ENCODE peak calls at places on chromosome 16, in five cellular contexts. A is RWPE2, O is SK-N-SH, F is AG04450, H is neural progenitor cell. W is an unnamed sample.

GRCh38 chr16:48540222-48540900 is 69.6 kb downstream of the N4BP1 start:
- DNase-seq in A (no peak), O (no peak), F (no peak), H (no peak), W (no peak)

GRCh38 chr16:75803753-75804152 is 77.5 kb upstream of the CPHXL start:
- DNase-seq in A (no peak), O (no peak), F (no peak), H (no peak), W (no peak)

GRCh38 chr16:10122546-10122945 is 59.7 kb downstream of the GRIN2A start:
- DNase-seq in A (no peak), O (peak), F (no peak), H (peak), W (no peak)

GRCh38 chr16:11085025-11085485 is 140.7 kb downstream of the CLEC16A start:
- DNase-seq in A (no peak), O (peak), F (no peak), H (peak), W (no peak)

GRCh38 chr16:35154627-35155026 is 1695.2 kb downstream of the TP53TG3F start:
- DNase-seq in A (no peak), O (no peak), F (no peak), H (no peak), W (no peak)

GRCh38 chr16:75043175-75043937 is 44.5 kb downstream of the ZNRF1 start:
- DNase-seq in A (no peak), O (peak), F (no peak), H (no peak), W (no peak)

GRCh38 chr16:17467923-17468540 is 2.7 kb downstream of the XYLT1 start:
- DNase-seq in A (no peak), O (peak), F (peak), H (peak), W (peak)

GRCh38 chr16:1965610-1966009 is 984 bp upstream of the RPS2 start:
- DNase-seq in A (no peak), O (no peak), F (no peak), H (no peak), W (no peak)

GRCh38 chr16:75401697-75402096 is 31.6 kb downstream of the CFDP1 start:
- DNase-seq in A (no peak), O (no peak), F (no peak), H (no peak), W (no peak)

GRCh38 chr16:14097182-14097951 is 26.2 kb downstream of the MRTFB start:
- DNase-seq in A (no peak), O (no peak), F (no peak), H (peak), W (no peak)

GRCh38 chr16:1077877-1078578 is 5.5 kb downstream of the SSTR5 start:
- DNase-seq in A (no peak), O (no peak), F (no peak), H (no peak), W (no peak)

GRCh38 chr16:12096162-12096781 is 119.7 kb downstream of the SNX29 start:
- DNase-seq in A (peak), O (no peak), F (no peak), H (no peak), W (no peak)

GRCh38 chr16:30997000-30997886 is 12.2 kb downstream of the HSD3B7 start:
- DNase-seq in A (peak), O (peak), F (no peak), H (peak), W (peak)

GRCh38 chr16:595942-596735 is 6.3 kb downstream of the RAB40C start:
- DNase-seq in A (peak), O (no peak), F (no peak), H (no peak), W (peak)

GRCh38 chr16:28264656-28265055 is 27.7 kb upstream of the SBK1 start:
- DNase-seq in A (no peak), O (no peak), F (no peak), H (no peak), W (peak)

GRCh38 chr16:282491-282890 is 473 bp upstream of the PDIA2 start:
- DNase-seq in A (no peak), O (no peak), F (no peak), H (no peak), W (no peak)

GRCh38 chr16:64182985-64183384 is 938.9 kb downstream of the CDH11 start:
- DNase-seq in A (no peak), O (no peak), F (no peak), H (no peak), W (no peak)

GRCh38 chr16:27251561-27252205 is 16.9 kb downstream of the NSMCE1 start:
- DNase-seq in A (no peak), O (no peak), F (no peak), H (no peak), W (no peak)

GRCh38 chr16:180921-181667 is 835 bp downstream of the HBQ1 start:
- DNase-seq in A (no peak), O (peak), F (no peak), H (peak), W (peak)

GRCh38 chr16:75376475-75376907 is 56.8 kb downstream of the CFDP1 start:
- DNase-seq in A (peak), O (no peak), F (no peak), H (no peak), W (no peak)

GRCh38 chr16:31128711-31129567 is 6.6 kb downstream of the PRSS8 start:
- DNase-seq in A (no peak), O (no peak), F (no peak), H (no peak), W (no peak)

GRCh38 chr16:81555660-81556059 is 111.1 kb downstream of the CMIP start:
- DNase-seq in A (no peak), O (no peak), F (no peak), H (no peak), W (no peak)

GRCh38 chr16:81554993-81555392 is 110.4 kb downstream of the CMIP start:
- DNase-seq in A (no peak), O (no peak), F (no peak), H (no peak), W (no peak)

GRCh38 chr16:81553080-81553813 is 108.6 kb downstream of the CMIP start:
- DNase-seq in A (no peak), O (peak), F (no peak), H (no peak), W (no peak)

GRCh38 chr16:81552743-81553079 is 108.1 kb downstream of the CMIP start:
- DNase-seq in A (no peak), O (no peak), F (no peak), H (no peak), W (no peak)

DNA sequence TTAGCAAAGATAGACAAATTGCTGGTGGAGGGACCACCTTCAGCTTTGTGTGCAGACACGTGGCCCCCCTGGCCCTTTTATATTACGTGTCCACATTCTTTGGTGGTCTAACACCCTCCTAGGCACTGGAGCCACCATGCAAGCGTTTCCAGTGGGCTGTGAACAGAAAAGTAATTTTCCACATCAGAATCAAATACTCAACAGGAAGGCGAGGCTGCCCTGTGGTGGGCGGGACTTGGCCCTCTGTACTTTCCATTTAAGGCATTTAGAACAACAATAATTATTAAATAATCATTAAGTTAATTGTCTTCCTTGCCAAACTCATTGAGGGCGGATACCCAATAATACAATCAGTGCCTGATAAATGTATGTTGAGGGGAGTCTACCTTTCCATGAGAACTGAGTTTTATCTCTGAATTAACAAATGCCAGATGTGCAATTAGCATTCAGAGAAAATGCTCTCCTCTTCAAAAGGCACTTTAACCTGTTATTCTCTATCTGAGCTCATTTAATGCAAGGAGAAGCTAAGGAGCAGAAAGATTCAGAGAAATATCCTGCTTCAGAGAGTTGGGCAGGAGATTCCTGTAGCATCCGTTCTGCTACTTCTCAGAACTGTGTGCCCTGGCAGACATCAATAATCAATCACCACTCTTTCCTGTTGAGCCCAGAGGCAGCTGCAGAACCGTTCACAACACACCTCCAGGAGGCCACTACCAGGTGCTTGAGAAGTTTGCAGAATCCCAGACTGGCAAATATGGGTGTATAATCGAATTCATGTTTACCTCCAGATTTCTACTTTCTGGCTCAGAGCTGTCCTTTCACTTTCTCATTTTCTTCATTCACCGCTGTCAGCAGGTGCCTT is 109.4 kb downstream of the CMIP start:
- DNase-seq in A (no peak), O (no peak), F (no peak), H (no peak), W (no peak)
- H3K27ac ChIP-seq in A (peak), O (peak), F (peak), H (peak), W (no peak)

GRCh38 chr16:73176577-73177013 is 128.7 kb upstream of the ZFHX3 start:
- DNase-seq in A (no peak), O (no peak), F (peak), H (peak), W (no peak)
- TF ChIP-seq CTCF in A (peak), O (peak), F (peak), H (peak), W (no peak)

DNA sequence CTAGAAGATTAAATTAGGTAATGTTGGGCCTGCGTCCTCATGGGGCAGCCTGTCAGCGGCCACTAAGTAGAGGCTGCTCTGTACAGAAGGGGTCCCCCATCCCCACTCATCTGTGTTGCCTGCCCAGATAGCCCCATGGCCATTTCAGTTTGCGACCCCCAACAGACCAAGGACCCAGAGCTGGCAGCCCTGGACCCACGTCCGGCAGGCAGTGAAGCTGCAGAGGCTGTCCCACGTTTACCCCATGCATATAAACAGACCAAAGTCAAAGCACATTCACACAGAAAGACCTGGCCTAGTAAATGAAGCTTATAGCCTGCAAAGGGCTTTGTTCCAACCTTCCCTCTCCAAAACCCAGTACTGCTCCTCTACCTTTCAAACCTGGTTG is 4.6 kb downstream of the PDF start:
- DNase-seq in A (peak), O (no peak), F (no peak), H (no peak), W (no peak)
- H3K27ac ChIP-seq in A (no peak), O (no peak), F (no peak), H (no peak), W (no peak)

GRCh38 chr16:88005148-88005547 is 53.9 kb downstream of the BANP start:
- DNase-seq in A (no peak), O (peak), F (no peak), H (peak), W (no peak)
- TF ChIP-seq CTCF in A (no peak), O (peak), F (peak), H (peak), W (no peak)

DNA sequence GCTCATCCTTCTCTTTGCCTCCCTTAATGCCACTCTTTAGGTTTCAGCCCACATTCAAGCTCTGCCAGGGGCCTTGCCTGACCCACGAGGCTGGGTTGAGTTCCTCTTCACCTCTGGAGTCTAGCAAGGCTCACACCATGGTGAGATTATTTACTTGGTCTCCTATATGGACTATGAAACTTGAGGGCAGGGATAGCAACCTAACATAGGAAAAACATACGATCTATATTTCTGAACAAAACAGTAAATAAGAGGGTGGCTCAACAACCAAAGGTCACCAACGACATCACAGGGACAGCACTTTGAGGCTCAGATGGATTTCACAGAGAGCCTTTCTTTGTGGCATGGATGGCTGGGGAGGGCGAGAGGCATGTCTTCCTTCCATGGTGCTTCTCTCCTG is 197.0 kb downstream of the MAF start:
- DNase-seq in A (no peak), O (no peak), F (no peak), H (no peak), W (no peak)
- H3K27ac ChIP-seq in A (no peak), O (no peak), F (no peak), H (no peak), W (no peak)

DNA sequence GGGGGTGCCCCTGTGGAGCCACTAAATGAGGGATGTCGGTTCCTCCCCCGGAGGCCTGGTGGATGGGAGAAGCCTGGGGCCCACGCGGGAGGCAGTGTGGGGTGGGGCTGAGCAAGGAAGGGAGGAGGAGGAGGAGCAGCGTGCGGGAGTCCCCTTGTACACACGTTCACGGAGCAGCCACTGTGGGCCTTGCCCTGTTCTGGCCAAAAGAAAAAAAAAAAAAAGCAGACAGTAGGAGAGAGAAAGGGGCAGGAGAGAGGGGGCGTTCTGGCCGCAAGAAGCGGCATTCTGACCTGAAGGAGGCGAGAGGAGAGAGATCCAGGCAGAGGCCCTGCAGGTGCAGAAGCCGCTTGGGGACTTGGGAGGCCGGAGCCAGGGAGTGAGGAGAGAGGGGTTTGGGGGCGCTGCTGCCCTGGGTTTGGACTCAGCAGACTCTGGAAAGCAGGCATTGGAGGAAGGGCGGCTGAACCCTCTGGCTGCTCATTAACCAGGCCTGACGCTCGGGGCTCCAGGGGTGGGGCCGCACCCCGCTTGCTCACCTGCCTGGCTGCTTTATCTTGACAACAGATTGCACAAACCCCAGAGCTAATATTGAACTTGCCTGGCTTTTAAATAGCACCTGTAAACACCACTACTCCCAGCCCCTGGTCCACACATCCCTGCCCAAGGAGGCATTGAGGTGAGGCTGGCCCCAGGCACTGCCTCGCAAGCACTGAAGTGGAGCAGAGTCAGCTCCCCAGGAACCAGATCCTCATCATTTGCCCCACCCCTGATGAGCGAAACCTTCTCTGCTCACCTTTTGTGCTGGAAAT is 190.5 kb upstream of the GSE1 start:
- DNase-seq in A (peak), O (no peak), F (no peak), H (peak), W (peak)
- TF ChIP-seq CTCF in A (no peak), O (no peak), F (no peak), H (peak), W (no peak)

GRCh38 chr16:86287641-86288201 is 222.6 kb upstream of the FOXF1 start:
- DNase-seq in A (no peak), O (no peak), F (no peak), H (peak), W (no peak)

GRCh38 chr16:86291491-86291890 is 218.8 kb upstream of the FOXF1 start:
- DNase-seq in A (no peak), O (no peak), F (no peak), H (no peak), W (no peak)

GRCh38 chr16:86289907-86290306 is 220.4 kb upstream of the FOXF1 start:
- DNase-seq in A (no peak), O (no peak), F (no peak), H (no peak), W (no peak)

GRCh38 chr16:86288716-86289294 is 221.5 kb upstream of the FOXF1 start:
- DNase-seq in A (no peak), O (no peak), F (no peak), H (peak), W (no peak)

GRCh38 chr16:86289304-86289703 is 221.0 kb upstream of the FOXF1 start:
- DNase-seq in A (no peak), O (no peak), F (no peak), H (peak), W (no peak)
- H3K27ac ChIP-seq in A (no peak), O (no peak), F (no peak), H (no peak), W (no peak)

DNA sequence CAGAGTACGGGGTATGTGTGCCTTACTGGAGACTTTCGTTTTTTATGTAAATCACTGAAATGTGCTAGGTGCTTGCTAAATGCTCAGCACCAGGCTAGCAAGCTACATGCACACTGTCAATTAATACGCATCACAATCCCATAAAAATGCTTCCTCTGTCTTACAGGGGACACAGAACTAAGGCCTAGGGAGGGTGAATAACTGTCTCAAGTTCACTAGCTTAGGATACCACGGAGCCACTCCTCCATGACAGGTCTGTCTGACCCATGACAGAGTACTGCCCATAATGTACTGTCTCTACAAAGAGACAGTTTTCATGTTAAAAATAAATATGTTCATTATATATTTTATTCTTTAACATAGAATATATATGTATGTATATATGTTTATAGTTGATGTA is 28.3 kb upstream of the DYNLRB2 start:
- DNase-seq in A (no peak), O (no peak), F (no peak), H (no peak), W (no peak)
- TF ChIP-seq CTCF in A (no peak), O (no peak), F (no peak), H (no peak), W (no peak)